ENCODE peak calls at places on chromosome 12, in ten cellular contexts. B is A549; W is foreskin keratinocyte; T is neural crest cell; I is left ventricle myocardium inferior; A is CD4-positive, alpha-beta T cell; P is astrocyte of the spinal cord; E is AG09309; C is epithelial cell of esophagus; H is pancreas. Q is an unnamed sample.

GRCh38 chr12:75491169-75491568 is 10.6 kb downstream of the GLIPR1 start:
- DNase-seq in H (no peak), A (no peak), T (no peak), C (no peak), E (no peak), W (no peak), P (no peak), B (no peak), I (no peak), Q (no peak)

GRCh38 chr12:48037267-48037915 is 33.1 kb upstream of the COL2A1 start:
- DNase-seq in I (no peak), H (no peak), P (peak), A (no peak), B (no peak), T (peak), E (no peak), C (no peak), W (no peak), Q (peak)

GRCh38 chr12:45669762-45670161 is 59.7 kb upstream of the ARID2 start:
- DNase-seq in W (no peak), B (no peak), H (no peak), P (no peak), A (no peak), C (no peak), E (no peak), T (no peak), I (no peak), Q (no peak)

GRCh38 chr12:93638095-93638494 is 39.1 kb upstream of the CRADD start:
- DNase-seq in C (peak), T (no peak), P (no peak), E (no peak), I (no peak), A (no peak), W (peak), H (no peak), B (no peak), Q (no peak)

GRCh38 chr12:104410326-104410725 is 46.4 kb upstream of the CHST11 start:
- DNase-seq in A (no peak), T (no peak), H (no peak), B (no peak), E (no peak), W (no peak), I (no peak), C (no peak), P (no peak), Q (no peak)

GRCh38 chr12:85519163-85519562 is 239.1 kb downstream of the ALX1 start:
- DNase-seq in H (no peak), I (no peak), T (no peak), C (no peak), A (no peak), P (no peak), W (no peak), B (no peak), E (no peak), Q (no peak)

GRCh38 chr12:26496170-26496569 is 300.8 kb downstream of the SSPN start:
- DNase-seq in I (no peak), W (peak), H (no peak), T (no peak), P (no peak), B (no peak), A (no peak), C (peak), E (no peak), Q (no peak)

GRCh38 chr12:72271741-72272661 is at the start of gene TRHDE:
- DNase-seq in C (peak), B (peak), W (peak), H (peak), T (peak), P (peak), I (no peak), E (no peak), A (no peak), Q (peak)

GRCh38 chr12:17976202-17976601 is 113.8 kb downstream of the RERGL start:
- DNase-seq in T (no peak), H (no peak), B (peak), E (no peak), I (no peak), W (peak), A (no peak), C (peak), P (no peak), Q (no peak)

GRCh38 chr12:56121204-56121870 is 3.3 kb downstream of the ZC3H10 start:
- DNase-seq in W (no peak), A (no peak), T (no peak), P (no peak), I (no peak), B (no peak), E (no peak), H (no peak), C (no peak), Q (no peak)

GRCh38 chr12:46101121-46101869 is 110.9 kb upstream of the SCAF11 start:
- DNase-seq in C (peak), E (no peak), T (no peak), B (peak), W (no peak), H (no peak), A (no peak), I (no peak), P (no peak), Q (no peak)

GRCh38 chr12:19972325-19973288 is 395.7 kb upstream of the PDE3A start:
- DNase-seq in A (no peak), H (no peak), I (no peak), E (no peak), W (no peak), C (no peak), P (peak), B (no peak), T (no peak), Q (no peak)

GRCh38 chr12:69934011-69934410 is 109.0 kb downstream of the MYRFL start:
- DNase-seq in I (no peak), C (no peak), W (no peak), T (no peak), P (no peak), H (no peak), B (no peak), E (no peak), A (no peak), Q (no peak)

GRCh38 chr12:131511391-131511802 is 199.5 kb upstream of the SFSWAP start:
- DNase-seq in T (no peak), B (peak), P (no peak), H (no peak), E (no peak), W (peak), I (no peak), A (peak), C (peak), Q (no peak)

GRCh38 chr12:44101470-44101869 is 265.6 kb downstream of the TMEM117 start:
- DNase-seq in A (no peak), T (no peak), H (no peak), I (no peak), W (no peak), C (no peak), P (no peak), E (no peak), B (no peak), Q (no peak)

GRCh38 chr12:39402922-39403321 is 40.0 kb downstream of the KIF21A start:
- DNase-seq in W (peak), E (no peak), H (no peak), B (no peak), I (no peak), C (peak), A (no peak), P (no peak), T (no peak), Q (no peak)

GRCh38 chr12:219891-220352 is 6.0 kb upstream of the SLC6A12 start:
- DNase-seq in E (no peak), P (peak), B (peak), W (no peak), H (peak), T (peak), A (peak), I (peak), C (peak), Q (peak)

GRCh38 chr12:40451661-40452060 is 226.9 kb downstream of the LRRK2 start:
- DNase-seq in P (no peak), B (no peak), I (no peak), T (no peak), C (no peak), H (no peak), E (no peak), A (no peak), W (no peak), Q (no peak)

GRCh38 chr12:40444174-40444573 is 219.4 kb downstream of the LRRK2 start:
- DNase-seq in C (no peak), I (no peak), E (no peak), W (no peak), B (peak), T (no peak), P (no peak), A (no peak), H (no peak), Q (no peak)

GRCh38 chr12:40446385-40446784 is 221.6 kb downstream of the LRRK2 start:
- DNase-seq in E (no peak), H (no peak), A (no peak), P (peak), B (peak), W (peak), T (no peak), C (peak), I (no peak), Q (no peak)
- TF ChIP-seq CTCF in E (peak), H (no peak), A (peak), P (peak), B (peak), W (peak), T (peak), C (peak), I (peak), Q (peak)

DNA sequence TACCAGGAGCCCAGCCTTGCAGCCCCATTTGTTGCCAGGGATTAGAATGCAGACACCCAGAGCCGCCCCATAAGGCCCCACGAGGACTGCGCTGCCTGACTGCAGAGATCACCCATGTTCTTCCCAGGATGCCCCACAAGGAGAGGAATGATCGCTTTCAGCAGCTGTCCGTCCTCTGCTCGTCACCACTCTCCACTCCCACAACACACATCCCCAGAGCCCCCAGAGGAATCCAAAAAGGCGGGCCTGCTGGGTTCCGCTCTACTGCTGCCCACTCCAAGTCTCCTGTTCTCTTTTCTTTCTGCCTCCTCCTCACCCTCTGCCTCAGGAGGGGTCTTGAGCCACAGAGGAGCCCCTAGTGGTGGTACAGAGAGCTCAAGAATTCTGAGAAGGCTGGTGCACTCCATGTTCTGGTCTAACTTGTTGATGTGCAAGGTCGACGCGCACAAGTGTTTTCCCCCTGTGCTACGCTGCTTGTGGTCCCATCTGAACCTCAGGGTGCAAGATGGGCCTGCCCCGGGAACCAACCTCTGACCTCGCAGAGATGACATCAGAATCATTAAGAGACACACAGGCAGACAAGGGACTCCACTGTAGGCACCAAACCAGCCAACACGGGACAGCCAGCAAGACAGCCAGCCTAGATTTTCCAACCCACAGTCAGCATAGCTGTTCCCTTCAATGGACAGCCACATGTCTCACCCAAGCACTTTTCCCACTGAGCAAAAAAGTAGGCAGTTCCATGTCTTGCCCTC is 30.0 kb downstream of the PXN start:
- DNase-seq in B (peak), W (no peak), T (no peak), I (peak), P (no peak), E (no peak), A (no peak), H (no peak), C (no peak), Q (no peak)
- TF ChIP-seq CTCF in B (no peak), W (no peak), T (peak), I (peak), P (peak), E (peak), A (no peak), H (no peak), C (no peak), Q (no peak)

DNA sequence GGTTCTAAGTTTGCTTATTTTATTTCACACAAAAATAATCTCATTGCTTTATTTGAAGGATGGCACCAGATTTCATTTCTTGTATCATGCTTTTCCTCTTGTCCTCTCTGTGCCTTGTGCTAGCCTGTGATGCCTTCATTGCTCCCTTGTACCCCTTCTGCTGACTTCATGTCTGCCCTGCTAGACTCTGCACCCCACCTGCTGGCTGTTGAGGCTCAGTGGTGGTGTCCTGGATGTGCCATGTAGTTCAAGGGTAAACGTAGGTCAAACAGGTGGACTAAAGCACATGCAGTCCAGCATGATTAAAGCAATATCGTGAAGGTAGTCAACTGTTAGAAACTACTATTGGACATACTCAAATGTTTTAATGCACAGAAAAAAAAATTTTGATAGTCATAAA is 21.6 kb downstream of the MRPS35 start:
- DNase-seq in C (peak), I (no peak), H (no peak), B (peak), E (no peak), A (no peak), W (peak), T (no peak), P (no peak), Q (no peak)
- TF ChIP-seq CTCF in C (peak), I (no peak), H (no peak), B (no peak), E (peak), A (no peak), W (peak), T (peak), P (peak), Q (no peak)

GRCh38 chr12:128543493-128543892 is 276.5 kb downstream of the TMEM132C start:
- DNase-seq in A (no peak), E (no peak), C (no peak), I (no peak), T (no peak), W (no peak), B (no peak), P (no peak), H (no peak), Q (no peak)
- TF ChIP-seq CTCF in A (no peak), E (no peak), C (no peak), I (no peak), T (no peak), W (no peak), B (no peak), P (no peak), H (no peak), Q (no peak)

GRCh38 chr12:127355061-127355820 is 911.7 kb upstream of the TMEM132C start:
- DNase-seq in C (peak), W (peak), H (no peak), I (no peak), P (peak), B (peak), A (no peak), E (no peak), T (no peak), Q (no peak)
- TF ChIP-seq CTCF in C (no peak), W (peak), H (no peak), I (peak), P (peak), B (peak), A (no peak), E (peak), T (peak), Q (no peak)

DNA sequence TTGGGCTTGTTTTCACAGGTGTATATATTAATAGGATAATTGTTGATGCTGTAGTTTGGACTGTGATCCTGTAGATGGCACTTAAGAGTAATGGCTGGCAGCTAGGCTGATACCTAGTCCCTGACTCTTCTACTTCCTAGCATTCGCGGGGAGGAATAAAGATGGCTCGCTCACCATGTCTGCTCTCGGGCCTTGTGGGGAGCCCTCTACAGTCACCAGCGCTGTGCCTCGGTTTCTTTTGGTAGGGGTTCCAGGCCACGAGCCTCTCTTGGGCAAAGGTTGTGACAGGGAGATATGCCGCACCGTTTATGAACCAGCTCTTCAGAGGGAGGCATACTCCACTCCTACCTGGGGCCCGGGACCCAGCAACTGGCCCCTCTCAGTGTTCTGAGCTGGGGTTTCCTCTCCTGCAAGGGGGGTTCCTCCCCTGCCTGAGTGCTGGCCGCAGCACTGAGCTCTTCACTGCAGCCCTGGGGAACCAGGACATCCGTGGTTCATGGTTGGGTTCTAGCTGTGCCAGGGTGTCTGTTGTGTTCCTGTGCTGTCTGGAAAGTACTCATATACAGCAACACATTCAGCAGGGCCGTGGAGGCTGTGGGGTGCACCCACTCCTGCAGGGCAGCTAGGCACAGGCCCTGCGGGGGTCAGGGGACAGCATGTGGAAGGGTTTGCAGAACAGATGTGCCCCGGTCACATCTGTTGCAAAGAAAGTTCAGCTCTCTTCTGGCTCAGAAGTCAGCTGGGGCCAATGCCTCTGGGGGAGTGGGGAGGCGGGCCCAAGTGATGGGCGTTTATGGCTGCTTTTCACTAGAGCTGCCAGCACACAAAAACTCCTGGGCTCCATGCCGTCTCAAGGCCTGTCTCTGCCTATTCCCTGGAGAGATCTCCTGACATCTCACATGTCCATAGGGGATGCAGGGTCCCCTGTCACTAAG is 147.9 kb downstream of the PPFIA2 start:
- DNase-seq in T (no peak), C (peak), H (no peak), P (no peak), A (no peak), W (no peak), I (no peak), E (no peak), B (peak), Q (no peak)
- TF ChIP-seq CTCF in T (peak), C (peak), H (no peak), P (peak), A (no peak), W (peak), I (peak), E (peak), B (peak), Q (no peak)

GRCh38 chr12:113233967-113234366 is 12.7 kb downstream of the TPCN1 start:
- DNase-seq in E (no peak), P (no peak), B (no peak), A (no peak), C (no peak), T (no peak), H (no peak), I (no peak), W (no peak), Q (no peak)

GRCh38 chr12:113232787-113233585 is 11.7 kb downstream of the TPCN1 start:
- DNase-seq in E (no peak), W (no peak), I (peak), T (no peak), H (no peak), A (peak), P (peak), B (no peak), C (no peak), Q (no peak)

GRCh38 chr12:113230315-113231274 is 9.3 kb downstream of the TPCN1 start:
- DNase-seq in H (peak), T (no peak), W (no peak), A (no peak), P (peak), I (no peak), B (no peak), E (no peak), C (no peak), Q (no peak)

GRCh38 chr12:113232232-113232615 is 11.0 kb downstream of the TPCN1 start:
- DNase-seq in P (no peak), A (no peak), T (no peak), C (no peak), H (no peak), E (no peak), B (no peak), I (no peak), W (no peak), Q (no peak)

DNA sequence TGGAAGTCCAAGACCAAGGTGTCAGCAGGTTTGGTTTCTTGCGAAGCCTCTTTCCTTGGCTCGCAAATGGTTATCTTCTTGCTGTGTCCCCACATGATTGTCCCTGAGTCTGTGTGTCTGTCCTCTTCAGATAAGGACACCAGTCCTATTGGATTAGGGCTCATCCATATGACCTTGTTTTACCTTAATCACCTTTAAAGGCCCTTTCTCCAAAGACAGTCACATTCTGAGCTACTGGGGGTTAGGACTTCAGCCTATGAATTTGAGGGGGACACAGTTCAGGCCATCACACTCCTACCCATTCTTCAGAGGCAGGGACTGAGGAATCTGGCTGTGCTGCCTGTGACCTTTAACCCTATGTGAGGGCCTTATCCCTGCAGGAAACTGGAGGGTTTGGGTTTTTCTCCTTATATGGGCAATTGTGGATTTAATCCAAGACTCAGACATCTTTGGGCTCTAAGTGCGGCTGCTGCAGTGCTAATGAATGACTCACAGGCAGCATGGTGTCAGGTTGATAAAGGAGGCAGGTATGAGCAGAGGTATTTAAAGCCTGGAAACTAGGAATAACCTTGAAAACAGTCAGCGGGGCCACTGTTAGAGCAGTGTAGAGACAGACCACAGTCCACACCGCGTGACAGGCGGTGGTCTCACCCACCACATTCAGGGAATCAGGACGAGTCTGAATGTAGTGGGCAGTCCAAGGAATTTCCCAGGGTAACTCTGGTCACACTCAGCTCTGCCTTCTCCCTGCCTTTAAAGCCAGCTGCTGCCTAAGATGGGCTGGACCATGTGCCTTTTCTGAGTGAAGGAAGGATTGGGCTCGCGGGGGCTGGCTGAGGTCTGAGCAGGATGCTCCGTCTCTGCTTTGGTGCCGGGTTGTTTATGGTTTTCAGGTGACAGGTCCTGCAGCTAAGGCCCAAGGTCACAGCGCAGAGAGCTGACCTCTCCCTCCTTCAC is 10.3 kb downstream of the TPCN1 start:
- DNase-seq in B (peak), C (peak), I (no peak), W (peak), E (no peak), T (no peak), H (peak), P (peak), A (no peak), Q (no peak)
- TF ChIP-seq CTCF in B (no peak), C (no peak), I (no peak), W (no peak), E (no peak), T (no peak), H (no peak), P (no peak), A (no peak), Q (no peak)

GRCh38 chr12:12356886-12357696 is at the start of gene BORCS5:
- DNase-seq in C (peak), B (peak), H (peak), P (peak), T (peak), A (peak), E (peak), I (peak), W (peak), Q (peak)
- TF ChIP-seq CTCF in C (peak), B (peak), H (no peak), P (no peak), T (peak), A (peak), E (no peak), I (peak), W (peak), Q (no peak)

Q was measured in mesothelial cell of epicardium.